ENCODE peak calls at places on chromosomes 4 and X, in eight cellular contexts. S is substantia nigra; Q is AG10803; K is stimulated activated CD8-positive, alpha-beta memory T cell treated with anti-CD3 and anti-CD28 coated beads, Interleukin-12 subunit alpha, Interleukin-12 subunit beta, amount 100 ng/mL, for 1 hour; X is lower lobe of right lung; H is hippocampal formation; E is smooth muscle cell of the brain vasculature; A is NCI-H774. O is an unnamed sample.

GRCh38 chr4:153122855-153123254 is 81.4 kb upstream of the TRIM2 start:
- DNase-seq in X (no peak), E (no peak), H (no peak), Q (no peak), S (no peak), K (no peak), A (no peak), O (no peak)

GRCh38 chr4:124903995-124904722 is 191.6 kb upstream of the ANKRD50 start:
- DNase-seq in H (no peak), K (no peak), Q (peak; percentile 43), X (no peak), E (peak; percentile 49), A (peak; percentile 6), S (no peak), O (peak; percentile 19)

GRCh38 chr4:105815701-105816100 is 79.6 kb upstream of the NPNT start:
- DNase-seq in S (no peak), A (no peak), H (no peak), Q (peak; percentile 51), X (no peak), K (no peak), E (no peak), O (no peak)

GRCh38 chrX:94058728-94059382 is 384.8 kb downstream of the FAM133A start:
- DNase-seq in K (no peak), A (peak; percentile 11), E (no peak), X (no peak), H (no peak), Q (no peak), S (no peak), O (peak; percentile 77)

GRCh38 chrX:70433848-70434351 is 10.7 kb upstream of the DLG3 start:
- DNase-seq in H (peak; percentile 51), E (no peak), X (peak; percentile 82), Q (peak; percentile 30), K (peak; percentile 45), A (peak; percentile 53), S (peak; percentile 24), O (peak; percentile 60)

GRCh38 chr4:102497986-102498385 is 3.2 kb upstream of the NFKB1 start:
- DNase-seq in Q (peak; percentile 13), S (no peak), K (no peak), X (no peak), H (no peak), A (no peak), E (no peak), O (no peak)

GRCh38 chr4:186204611-186205144 is 13.3 kb downstream of the CYP4V2 start:
- DNase-seq in H (no peak), K (no peak), E (no peak), S (no peak), Q (no peak), X (no peak), A (no peak), O (no peak)

GRCh38 chr4:40475609-40476008 is 140.5 kb downstream of the CHRNA9 start:
- DNase-seq in S (no peak), Q (no peak), E (no peak), H (no peak), K (no peak), X (no peak), A (peak; percentile 86), O (no peak)

GRCh38 chr4:6322761-6323566 is 53.3 kb downstream of the WFS1 start:
- DNase-seq in H (no peak), K (no peak), Q (no peak), E (no peak), S (no peak), X (no peak), A (no peak), O (no peak)

GRCh38 chr4:166309286-166309685 is 436.2 kb downstream of the TLL1 start:
- DNase-seq in S (no peak), A (no peak), Q (no peak), H (no peak), X (no peak), E (no peak), K (no peak), O (no peak)